ENCODE peak calls at places on chromosome 13, in seven cellular contexts. H is Peyer's patch, A is psoas muscle, X is neural progenitor cell, S is body of pancreas, E is PC-9, F is IMR-90. M is an unnamed sample.

GRCh38 chr13:39877134-39877533 is 221.7 kb downstream of the COG6 start:
- DNase-seq in H (no peak), A (no peak), X (no peak), S (no peak), E (no peak), F (no peak), M (no peak)

GRCh38 chr13:104779311-104779710 is 1713.1 kb upstream of the SLC10A2 start:
- DNase-seq in H (no peak), A (no peak), X (peak), S (no peak), E (no peak), F (peak), M (peak)

GRCh38 chr13:23617551-23618014 is 47.4 kb downstream of the TNFRSF19 start:
- DNase-seq in H (no peak), A (no peak), X (no peak), S (no peak), E (no peak), F (peak), M (no peak)

GRCh38 chr13:65808061-65808460 is 1422.1 kb downstream of the PCDH9 start:
- DNase-seq in H (no peak), A (no peak), X (no peak), S (no peak), E (no peak), F (peak), M (no peak)

GRCh38 chr13:30819136-30819875 is 84.0 kb downstream of the ALOX5AP start:
- DNase-seq in H (no peak), A (no peak), X (no peak), S (no peak), E (no peak), F (no peak), M (no peak)

GRCh38 chr13:50910483-50910805 is 853 bp downstream of the RNASEH2B start:
- DNase-seq in H (no peak), A (no peak), X (peak), S (no peak), E (peak), F (peak), M (no peak)

GRCh38 chr13:106752584-106753202 is 184.8 kb upstream of the ARGLU1 start:
- DNase-seq in H (no peak), A (no peak), X (peak), S (no peak), E (no peak), F (no peak), M (no peak)

GRCh38 chr13:43472980-43473379 is 313.8 kb downstream of the ENOX1 start:
- DNase-seq in H (no peak), A (no peak), X (no peak), S (no peak), E (no peak), F (no peak), M (no peak)

GRCh38 chr13:28753208-28753892 is 34.6 kb upstream of the SLC46A3 start:
- DNase-seq in H (peak), A (no peak), X (no peak), S (peak), E (peak), F (peak), M (peak)

GRCh38 chr13:99371956-99372355 is 64.8 kb upstream of the GPR183 start:
- DNase-seq in H (peak), A (no peak), X (no peak), S (no peak), E (no peak), F (no peak), M (no peak)

GRCh38 chr13:45337395-45337794 is 3.6 kb downstream of the TPT1 start:
- DNase-seq in H (no peak), A (no peak), X (no peak), S (no peak), E (no peak), F (no peak), M (no peak)

GRCh38 chr13:45339399-45339798 is 1.6 kb downstream of the TPT1 start:
- DNase-seq in H (no peak), A (no peak), X (no peak), S (no peak), E (no peak), F (no peak), M (no peak)

GRCh38 chr13:45339867-45340266 is 1.1 kb downstream of the TPT1 start:
- DNase-seq in H (no peak), A (no peak), X (no peak), S (no peak), E (no peak), F (no peak), M (no peak)

GRCh38 chr13:45336025-45336800 is 4.8 kb downstream of the TPT1 start:
- DNase-seq in H (no peak), A (no peak), X (no peak), S (no peak), E (no peak), F (no peak), M (no peak)

DNA sequence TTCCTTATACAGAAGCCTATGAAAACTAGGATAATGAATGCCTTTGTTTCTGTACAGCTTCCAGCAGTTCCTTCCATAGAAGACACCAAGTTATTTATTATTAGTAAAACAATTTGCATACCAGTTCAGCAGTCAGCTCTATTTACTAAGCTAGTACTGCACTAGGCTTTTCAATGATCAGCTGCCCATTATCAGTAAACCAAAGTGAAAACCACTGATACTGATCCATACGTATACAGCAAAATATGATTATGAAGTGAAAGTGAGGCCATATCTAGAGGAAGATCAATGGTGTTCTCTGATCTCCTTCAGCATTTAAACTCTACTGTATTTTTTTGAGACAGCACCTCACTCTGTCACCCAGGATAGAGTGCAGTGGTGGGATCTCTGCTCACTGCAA is 3.2 kb downstream of the TPT1 start:
- DNase-seq in H (no peak), A (no peak), X (no peak), S (no peak), E (no peak), F (no peak), M (no peak)
- H3K4me3 ChIP-seq in H (no peak), A (peak), X (no peak), S (no peak), E (no peak), F (no peak), M (peak)

DNA sequence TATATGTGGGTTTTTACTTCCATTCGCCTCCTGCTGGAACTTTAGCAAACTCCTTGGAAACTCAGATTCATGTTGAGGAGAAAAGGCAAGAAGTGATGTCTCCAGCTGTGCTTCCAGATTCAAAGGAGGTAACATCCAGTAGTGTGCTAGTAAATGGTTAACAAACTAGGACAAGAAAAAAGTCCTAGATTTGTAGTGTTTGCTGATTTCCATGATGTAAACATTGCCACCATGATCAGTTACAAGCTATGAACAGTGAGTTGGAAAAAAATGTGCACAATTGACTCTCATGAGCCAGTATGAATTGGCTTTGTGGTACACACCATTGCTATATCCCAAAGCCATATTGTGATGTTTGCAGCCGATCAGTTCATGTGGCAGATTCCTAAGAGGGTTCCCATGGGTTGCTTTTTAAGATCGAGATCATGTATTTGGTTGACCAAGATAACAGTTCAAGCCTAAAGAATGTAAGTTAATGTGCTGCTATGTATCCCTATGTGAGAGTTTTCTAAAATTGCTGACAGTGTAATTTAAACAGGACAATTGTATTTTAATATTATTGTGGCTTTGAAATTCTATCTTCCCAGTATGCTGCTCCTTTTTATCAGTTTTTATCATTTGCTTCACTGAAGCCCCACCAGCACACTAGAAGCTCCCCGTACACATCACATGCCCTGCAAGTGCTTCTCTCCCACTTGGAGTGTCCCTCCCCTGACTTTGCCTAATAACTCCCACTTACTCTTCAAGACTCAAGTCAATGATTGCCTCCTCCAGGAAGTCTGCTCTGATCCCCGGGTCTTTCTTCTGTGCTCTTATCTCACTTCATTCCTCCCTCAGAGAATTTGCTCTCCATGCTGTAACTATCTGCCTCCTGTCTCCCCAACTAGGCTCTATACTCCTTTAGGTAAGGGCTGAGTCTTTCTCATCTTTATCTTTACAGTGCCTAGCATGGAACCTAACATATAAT is 148.3 kb downstream of the RGCC start:
- DNase-seq in H (no peak), A (no peak), X (no peak), S (no peak), E (no peak), F (no peak), M (no peak)
- TF ChIP-seq CTCF in H (no peak), A (no peak), X (no peak), S (no peak), E (no peak), F (no peak), M (peak)

DNA sequence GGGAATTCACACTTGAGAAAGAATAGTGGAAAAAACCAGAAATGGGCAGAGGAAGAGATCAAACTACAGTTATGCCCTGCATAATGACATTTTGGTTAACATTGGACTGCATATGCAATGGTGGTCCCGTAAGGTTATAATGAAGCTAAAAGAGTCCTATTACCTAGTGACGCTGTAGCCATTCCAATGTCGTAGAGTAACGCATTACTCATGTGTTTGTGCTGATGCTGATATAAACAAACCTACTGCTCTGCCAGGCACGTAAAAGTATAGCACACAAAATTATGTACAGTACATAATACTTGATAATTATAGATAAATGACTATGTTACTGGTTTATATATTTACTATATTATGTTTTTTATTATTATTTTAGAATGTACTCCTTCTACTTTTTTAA is 121.1 kb downstream of the KLF5 start:
- DNase-seq in H (no peak), A (no peak), X (no peak), S (no peak), E (no peak), F (peak), M (peak)
- H3K27ac ChIP-seq in H (no peak), A (no peak), X (no peak), S (no peak), E (no peak), F (no peak), M (no peak)

DNA sequence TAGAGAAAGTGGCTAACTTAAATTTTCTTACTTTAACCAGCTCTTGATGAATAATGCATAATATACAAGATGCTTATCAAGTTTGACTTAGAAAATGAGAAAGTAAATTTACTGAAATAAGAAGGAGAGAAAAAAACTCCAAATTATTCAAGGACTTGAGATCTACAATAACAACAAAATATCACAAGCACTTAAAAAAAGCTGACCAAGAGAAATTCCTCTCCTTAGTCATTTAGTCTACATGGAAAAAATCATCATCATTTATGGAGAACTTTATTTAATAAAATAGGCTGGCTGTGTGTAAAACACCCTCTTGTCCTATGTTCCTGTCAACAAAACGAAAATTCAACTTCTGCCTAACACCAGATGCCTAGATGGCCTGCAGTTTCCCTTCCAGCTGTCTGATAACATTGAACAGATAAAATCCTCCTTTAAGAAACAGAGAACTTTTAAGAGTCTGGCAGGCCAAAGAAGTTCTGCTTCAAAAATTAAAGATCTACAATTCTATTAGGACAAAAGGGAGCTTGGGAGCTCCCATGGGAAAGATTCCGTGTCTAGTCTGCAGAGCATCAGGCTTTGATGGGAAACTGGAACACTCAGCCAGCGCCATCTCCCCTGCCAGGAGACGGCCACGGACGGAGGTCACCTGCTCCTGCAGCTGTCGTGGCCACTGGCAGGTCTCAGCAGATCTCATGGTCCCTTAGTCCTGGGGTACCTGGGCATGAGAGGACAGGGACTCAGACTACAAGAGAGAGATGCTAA is 37.9 kb upstream of the ATP11A start:
- DNase-seq in H (no peak), A (no peak), X (no peak), S (no peak), E (no peak), F (no peak), M (no peak)
- H3K4me3 ChIP-seq in H (no peak), A (no peak), X (no peak), S (no peak), E (no peak), F (no peak), M (no peak)

GRCh38 chr13:64579331-64579730 is 2650.8 kb downstream of the PCDH9 start:
- DNase-seq in H (no peak), A (no peak), X (no peak), S (no peak), E (no peak), F (no peak), M (no peak)
- TF ChIP-seq CTCF in H (no peak), A (no peak), X (no peak), S (no peak), E (no peak), F (no peak), M (no peak)

GRCh38 chr13:56886398-56886797 is 254.3 kb upstream of the PRR20A start:
- DNase-seq in H (no peak), A (no peak), X (no peak), S (no peak), E (no peak), F (no peak), M (no peak)
- H3K27ac ChIP-seq in H (no peak), A (no peak), X (no peak), S (no peak), E (no peak), F (no peak), M (no peak)

GRCh38 chr13:77431449-77431848 is 104.1 kb upstream of the SCEL start:
- DNase-seq in H (no peak), A (no peak), X (no peak), S (no peak), E (no peak), F (no peak), M (no peak)
- H3K4me3 ChIP-seq in H (no peak), A (no peak), X (no peak), S (no peak), E (no peak), F (no peak), M (no peak)

GRCh38 chr13:110712849-110713641 is 455 bp upstream of the ING1 start:
- DNase-seq in H (peak), A (peak), X (peak), S (peak), E (peak), F (peak), M (peak)

GRCh38 chr13:110715395-110716234 is 2.1 kb downstream of the ING1 start:
- DNase-seq in H (peak), A (peak), X (peak), S (peak), E (peak), F (peak), M (peak)

GRCh38 chr13:110713642-110713952 is at the start of gene ING1:
- DNase-seq in H (no peak), A (no peak), X (no peak), S (no peak), E (no peak), F (no peak), M (no peak)

GRCh38 chr13:110714798-110715394 is 1.4 kb downstream of the ING1 start:
- DNase-seq in H (peak), A (peak), X (peak), S (peak), E (no peak), F (peak), M (no peak)

DNA sequence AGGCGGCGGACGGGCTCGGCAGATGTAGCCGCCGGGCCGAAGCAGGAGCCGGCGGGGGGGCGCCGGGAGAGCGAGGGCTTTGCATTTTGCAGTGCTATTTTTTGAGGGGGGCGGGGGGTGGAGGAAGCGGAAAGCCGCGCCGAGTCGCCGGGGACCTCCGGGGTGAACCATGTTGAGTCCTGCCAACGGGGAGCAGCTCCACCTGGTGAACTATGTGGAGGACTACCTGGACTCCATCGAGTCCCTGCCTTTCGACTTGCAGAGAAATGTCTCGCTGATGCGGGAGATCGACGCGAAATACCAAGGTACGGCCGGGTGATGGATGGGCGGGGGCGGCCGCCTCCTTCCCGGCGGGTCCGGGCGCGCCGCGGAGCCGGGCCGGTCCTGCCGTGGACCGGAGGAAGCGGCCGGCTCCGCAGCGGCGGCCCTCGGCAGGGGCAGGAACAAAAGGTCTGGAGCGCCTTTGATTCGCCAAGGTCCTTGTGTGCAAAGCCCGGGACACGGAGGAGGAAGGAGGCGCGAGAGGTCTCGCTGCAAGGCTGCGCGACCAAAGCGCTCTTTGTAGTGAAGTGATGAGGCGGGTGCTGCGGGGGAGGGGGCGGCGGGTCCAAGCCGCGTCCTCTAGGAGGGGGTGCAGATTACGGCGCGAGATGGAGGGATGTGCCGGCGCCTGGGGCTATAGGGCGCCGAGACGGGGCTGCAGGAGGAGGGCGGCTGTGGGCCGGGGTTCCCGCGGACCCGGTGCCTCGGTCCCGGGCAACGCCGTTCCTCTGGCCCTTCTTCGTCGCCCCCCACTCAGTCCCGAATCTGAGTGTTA is 689 bp downstream of the ING1 start:
- DNase-seq in H (peak), A (peak), X (peak), S (peak), E (peak), F (peak), M (no peak)
- TF ChIP-seq CTCF in H (peak), A (no peak), X (peak), S (no peak), E (peak), F (no peak), M (no peak)

GRCh38 chr13:26602783-26603182 is 45.3 kb downstream of the WASF3 start:
- DNase-seq in H (no peak), A (no peak), X (no peak), S (no peak), E (no peak), F (no peak), M (no peak)

GRCh38 chr13:26599403-26599802 is 41.9 kb downstream of the WASF3 start:
- DNase-seq in H (no peak), A (no peak), X (no peak), S (no peak), E (no peak), F (no peak), M (no peak)

GRCh38 chr13:26600345-26600761 is 42.9 kb downstream of the WASF3 start:
- DNase-seq in H (no peak), A (no peak), X (no peak), S (no peak), E (no peak), F (peak), M (no peak)

GRCh38 chr13:26599885-26600284 is 42.4 kb downstream of the WASF3 start:
- DNase-seq in H (no peak), A (no peak), X (no peak), S (no peak), E (no peak), F (no peak), M (no peak)

GRCh38 chr13:26601669-26602068 is 44.2 kb downstream of the WASF3 start:
- DNase-seq in H (no peak), A (no peak), X (no peak), S (no peak), E (no peak), F (peak), M (no peak)
- H3K27ac ChIP-seq in H (no peak), A (no peak), X (no peak), S (no peak), E (no peak), F (no peak), M (no peak)

DNA sequence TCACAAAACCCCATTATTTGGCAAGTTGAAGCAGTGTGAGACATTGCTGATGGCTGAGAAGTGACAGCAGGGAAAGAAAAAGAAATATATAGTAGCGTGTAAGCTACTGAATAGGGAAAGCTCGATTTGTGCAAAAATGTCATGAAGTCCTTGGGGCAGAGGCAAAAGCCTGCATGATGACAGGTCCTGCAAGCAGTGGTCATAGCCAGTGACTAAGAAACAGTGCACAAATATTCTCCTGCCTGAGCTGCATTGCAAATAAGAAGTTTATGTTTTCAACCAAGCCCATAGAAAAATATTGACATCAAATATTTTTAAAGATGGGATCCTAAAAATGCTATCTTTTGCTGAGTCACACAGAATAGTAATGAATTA is 270.0 kb downstream of the SLITRK6 start:
- DNase-seq in H (no peak), A (no peak), X (no peak), S (no peak), E (no peak), F (peak), M (no peak)
- H3K4me3 ChIP-seq in H (no peak), A (no peak), X (no peak), S (no peak), E (no peak), F (no peak), M (no peak)

M was measured in AG04450.